ENCODE peak calls at places on chromosomes 5 and 9, in five cellular contexts. One of them, this sample, is unnamed.

GRCh38 chr5:53246042-53246836 is 136.7 kb upstream of the MOCS2 start:
- DNase-seq in tibial artery: no peak
- DNase-seq in cardiac fibroblast: peak
- DNase-seq in mammary epithelial cell: peak
- DNase-seq in fibroblast of lung: peak
- DNase-seq in this sample: no peak

GRCh38 chr9:71743217-71743705 is 25.1 kb downstream of the CEMIP2 start:
- DNase-seq in fibroblast of lung: peak
- DNase-seq in mammary epithelial cell: peak
- DNase-seq in tibial artery: no peak
- DNase-seq in cardiac fibroblast: peak
- DNase-seq in this sample: no peak

GRCh38 chr5:108650997-108651396 is 96.7 kb upstream of the FER start:
- DNase-seq in cardiac fibroblast: no peak
- DNase-seq in mammary epithelial cell: peak
- DNase-seq in fibroblast of lung: peak
- DNase-seq in tibial artery: no peak
- DNase-seq in this sample: no peak

GRCh38 chr5:79829260-79829659 is 139.6 kb downstream of the CMYA5 start:
- DNase-seq in cardiac fibroblast: no peak
- DNase-seq in tibial artery: no peak
- DNase-seq in mammary epithelial cell: no peak
- DNase-seq in fibroblast of lung: no peak
- DNase-seq in this sample: peak

GRCh38 chr9:113151696-113152630 is 1.2 kb downstream of the SLC31A2 start:
- DNase-seq in cardiac fibroblast: no peak
- DNase-seq in tibial artery: no peak
- DNase-seq in mammary epithelial cell: peak
- DNase-seq in fibroblast of lung: no peak
- DNase-seq in this sample: no peak

GRCh38 chr5:2257326-2258244 is 374.9 kb upstream of the IRX4 start:
- DNase-seq in tibial artery: no peak
- DNase-seq in cardiac fibroblast: no peak
- DNase-seq in fibroblast of lung: no peak
- DNase-seq in mammary epithelial cell: no peak
- DNase-seq in this sample: no peak

GRCh38 chr5:159456722-159457462 is 126.6 kb upstream of the IL12B start:
- DNase-seq in fibroblast of lung: no peak
- DNase-seq in cardiac fibroblast: no peak
- DNase-seq in tibial artery: no peak
- DNase-seq in mammary epithelial cell: peak
- DNase-seq in this sample: no peak

GRCh38 chr9:130933114-130934046 is 5.7 kb downstream of the FIBCD1 start:
- DNase-seq in fibroblast of lung: peak
- DNase-seq in cardiac fibroblast: peak
- DNase-seq in tibial artery: no peak
- DNase-seq in mammary epithelial cell: no peak
- DNase-seq in this sample: no peak

GRCh38 chr9:16485575-16486321 is 384.7 kb downstream of the BNC2 start:
- DNase-seq in tibial artery: no peak
- DNase-seq in fibroblast of lung: no peak
- DNase-seq in mammary epithelial cell: no peak
- DNase-seq in cardiac fibroblast: no peak
- DNase-seq in this sample: no peak
- H3K4me3 ChIP-seq in tibial artery: no peak
- H3K4me3 ChIP-seq in fibroblast of lung: no peak
- H3K4me3 ChIP-seq in mammary epithelial cell: no peak
- H3K4me3 ChIP-seq in cardiac fibroblast: no peak
- H3K4me3 ChIP-seq in this sample: no peak

GRCh38 chr5:98777295-98777694 is 3.8 kb downstream of the RGMB start:
- DNase-seq in tibial artery: no peak
- DNase-seq in mammary epithelial cell: no peak
- DNase-seq in fibroblast of lung: no peak
- DNase-seq in cardiac fibroblast: no peak
- DNase-seq in this sample: peak
- H3K4me3 ChIP-seq in tibial artery: no peak
- H3K4me3 ChIP-seq in mammary epithelial cell: no peak
- H3K4me3 ChIP-seq in fibroblast of lung: peak
- H3K4me3 ChIP-seq in cardiac fibroblast: no peak
- H3K4me3 ChIP-seq in this sample: no peak

GRCh38 chr5:171315925-171316257 is 6.8 kb downstream of the TLX3 start:
- DNase-seq in cardiac fibroblast: no peak
- DNase-seq in tibial artery: peak
- DNase-seq in mammary epithelial cell: no peak
- DNase-seq in fibroblast of lung: no peak
- DNase-seq in this sample: no peak
- H3K4me3 ChIP-seq in cardiac fibroblast: no peak
- H3K4me3 ChIP-seq in tibial artery: peak
- H3K4me3 ChIP-seq in mammary epithelial cell: no peak
- H3K4me3 ChIP-seq in fibroblast of lung: no peak
- H3K4me3 ChIP-seq in this sample: no peak

DNA sequence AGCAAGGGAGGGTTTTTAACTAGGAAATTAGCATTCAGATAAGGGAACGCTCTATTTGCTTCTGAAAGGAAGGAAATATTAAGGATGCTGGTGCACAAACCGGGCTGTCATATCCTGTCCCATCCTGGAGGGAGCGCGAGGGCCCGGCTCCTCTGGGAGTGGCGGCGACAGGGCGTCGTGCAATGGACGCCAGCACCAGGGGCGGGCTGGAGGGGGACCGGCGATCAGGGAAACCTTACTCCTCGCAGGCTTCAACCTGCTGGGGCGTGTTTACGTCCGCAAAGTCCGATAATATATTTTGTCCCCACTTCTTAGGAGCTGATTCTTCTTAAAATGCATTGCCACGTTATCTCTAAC is 197.1 kb upstream of the TBCA start:
- DNase-seq in cardiac fibroblast: no peak
- DNase-seq in mammary epithelial cell: no peak
- DNase-seq in tibial artery: no peak
- DNase-seq in fibroblast of lung: no peak
- DNase-seq in this sample: no peak
- H3K4me3 ChIP-seq in cardiac fibroblast: no peak
- H3K4me3 ChIP-seq in mammary epithelial cell: no peak
- H3K4me3 ChIP-seq in tibial artery: peak
- H3K4me3 ChIP-seq in fibroblast of lung: no peak
- H3K4me3 ChIP-seq in this sample: no peak

DNA sequence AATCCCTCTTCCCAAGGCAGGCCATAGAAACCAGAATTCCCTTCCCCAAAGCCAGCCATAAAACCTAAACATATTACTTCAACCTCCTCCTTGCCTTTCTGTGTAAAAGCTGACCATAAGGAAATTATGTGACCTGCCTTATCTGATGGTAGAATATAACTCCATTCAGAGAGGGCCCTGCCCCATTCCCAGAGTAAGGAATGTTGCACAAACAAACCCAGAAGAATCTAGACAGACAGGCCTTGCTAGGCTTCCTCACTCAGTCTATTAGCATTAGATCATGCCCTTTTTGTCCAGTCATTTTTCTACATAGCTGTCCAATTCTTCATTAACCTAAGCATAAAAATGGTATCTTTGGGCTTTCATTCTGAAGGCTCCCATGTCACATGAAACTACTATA is 17.8 kb upstream of the IFNB1 start:
- DNase-seq in tibial artery: no peak
- DNase-seq in cardiac fibroblast: no peak
- DNase-seq in fibroblast of lung: no peak
- DNase-seq in mammary epithelial cell: no peak
- DNase-seq in this sample: no peak
- H3K4me3 ChIP-seq in tibial artery: no peak
- H3K4me3 ChIP-seq in cardiac fibroblast: no peak
- H3K4me3 ChIP-seq in fibroblast of lung: no peak
- H3K4me3 ChIP-seq in mammary epithelial cell: no peak
- H3K4me3 ChIP-seq in this sample: no peak

GRCh38 chr5:172744106-172745104 is 26.6 kb downstream of the DUSP1 start:
- DNase-seq in fibroblast of lung: no peak
- DNase-seq in cardiac fibroblast: no peak
- DNase-seq in tibial artery: no peak
- DNase-seq in mammary epithelial cell: no peak
- DNase-seq in this sample: no peak
- H3K4me3 ChIP-seq in fibroblast of lung: no peak
- H3K4me3 ChIP-seq in cardiac fibroblast: no peak
- H3K4me3 ChIP-seq in tibial artery: no peak
- H3K4me3 ChIP-seq in mammary epithelial cell: no peak
- H3K4me3 ChIP-seq in this sample: no peak

GRCh38 chr5:56745864-56746263 is 69.5 kb upstream of the MAP3K1 start:
- DNase-seq in tibial artery: no peak
- DNase-seq in cardiac fibroblast: no peak
- DNase-seq in mammary epithelial cell: no peak
- DNase-seq in fibroblast of lung: no peak
- DNase-seq in this sample: no peak
- H3K4me3 ChIP-seq in tibial artery: no peak
- H3K4me3 ChIP-seq in cardiac fibroblast: no peak
- H3K4me3 ChIP-seq in mammary epithelial cell: no peak
- H3K4me3 ChIP-seq in fibroblast of lung: no peak
- H3K4me3 ChIP-seq in this sample: no peak

DNA sequence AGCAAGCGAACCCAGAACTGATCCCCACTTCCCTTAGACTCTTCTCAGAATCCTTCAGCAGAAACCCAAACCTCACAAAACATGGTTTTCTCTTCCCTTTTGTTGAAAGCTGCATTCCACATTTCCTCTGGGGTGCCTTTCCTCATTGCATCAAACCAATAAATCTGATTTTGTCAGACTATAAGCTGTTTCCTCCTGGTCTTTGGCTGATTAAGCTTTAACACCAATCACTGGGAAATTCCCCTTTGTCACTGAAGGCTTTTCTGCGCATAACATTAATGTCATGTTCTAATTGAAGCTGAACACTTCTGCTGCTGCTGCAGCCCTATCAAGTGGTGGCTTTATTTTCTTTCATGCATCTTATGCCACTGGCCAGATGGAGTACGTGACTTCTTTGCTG is 201.3 kb upstream of the CHD1 start:
- DNase-seq in cardiac fibroblast: no peak
- DNase-seq in mammary epithelial cell: no peak
- DNase-seq in tibial artery: no peak
- DNase-seq in fibroblast of lung: no peak
- DNase-seq in this sample: no peak
- H3K4me3 ChIP-seq in cardiac fibroblast: no peak
- H3K4me3 ChIP-seq in mammary epithelial cell: no peak
- H3K4me3 ChIP-seq in tibial artery: no peak
- H3K4me3 ChIP-seq in fibroblast of lung: no peak
- H3K4me3 ChIP-seq in this sample: no peak